ENCODE peak calls at places on chromosomes 11 and 22, in nine cellular contexts. G is A549, O is sigmoid colon, C is AG04449, I is cardiac fibroblast, F is HCT116, P is AG10803, Z is fibroblast of lung, Q is IMR-90. Y is an unnamed sample.

GRCh38 chr11:87219266-87219665 is 181.5 kb downstream of the TMEM135 start:
- DNase-seq in G (no peak), O (no peak), C (no peak), I (peak; percentile 10), F (no peak), P (no peak), Z (peak; percentile 15), Q (no peak), Y (no peak)

GRCh38 chr11:1152316-1153104 is 5.2 kb upstream of the MUC5AC start:
- DNase-seq in G (peak; percentile 88), O (no peak), C (no peak), I (peak; percentile 15), F (no peak), P (peak; percentile 11), Z (peak; percentile 72), Q (peak; percentile 78), Y (no peak)

GRCh38 chr22:45280583-45280972 is 4.2 kb upstream of the UPK3A start:
- DNase-seq in G (no peak), O (no peak), C (no peak), I (no peak), F (no peak), P (no peak), Z (no peak), Q (no peak), Y (no peak)

GRCh38 chr22:19062909-19063308 is 59.3 kb downstream of the DGCR2 start:
- DNase-seq in G (no peak), O (peak; percentile 34), C (no peak), I (no peak), F (no peak), P (no peak), Z (no peak), Q (no peak), Y (no peak)

GRCh38 chr11:117072517-117073218 is 25.6 kb downstream of the SIK3 start:
- DNase-seq in G (peak; percentile 87), O (no peak), C (peak; percentile 56), I (peak; percentile 81), F (peak; percentile 91), P (peak; percentile 90), Z (peak; percentile 96), Q (peak; percentile 96), Y (peak; percentile 77)

GRCh38 chr11:25925359-25925758 is 406.6 kb upstream of the ANO3 start:
- DNase-seq in G (no peak), O (no peak), C (no peak), I (no peak), F (no peak), P (no peak), Z (no peak), Q (no peak), Y (no peak)

GRCh38 chr11:68569357-68569756 is 108.8 kb downstream of the PPP6R3 start:
- DNase-seq in G (no peak), O (no peak), C (no peak), I (no peak), F (no peak), P (no peak), Z (peak; percentile 22), Q (no peak), Y (no peak)

GRCh38 chr11:8373519-8374432 is 110.1 kb upstream of the LMO1 start:
- DNase-seq in G (no peak), O (peak; percentile 24), C (no peak), I (no peak), F (no peak), P (no peak), Z (no peak), Q (no peak), Y (no peak)

GRCh38 chr11:103091441-103091809 is 535 bp downstream of the DCUN1D5 start:
- DNase-seq in G (peak; percentile 33), O (peak; percentile 74), C (no peak), I (peak; percentile 52), F (no peak), P (no peak), Z (peak; percentile 53), Q (peak; percentile 41), Y (no peak)

GRCh38 chr22:25081409-25081824 is 118.2 kb upstream of the CRYBB3 start:
- DNase-seq in G (peak; percentile 29), O (no peak), C (no peak), I (peak; percentile 47), F (peak; percentile 15), P (no peak), Z (no peak), Q (peak; percentile 4), Y (no peak)

GRCh38 chr11:34208266-34209135 is 103.1 kb downstream of the NAT10 start:
- DNase-seq in G (peak; percentile 50), O (no peak), C (no peak), I (peak; percentile 32), F (no peak), P (no peak), Z (peak; percentile 56), Q (peak; percentile 39), Y (no peak)

GRCh38 chr22:37549704-37550059 is 10.6 kb upstream of the CDC42EP1 start:
- DNase-seq in G (no peak), O (no peak), C (no peak), I (peak; percentile 88), F (no peak), P (peak; percentile 72), Z (peak; percentile 74), Q (peak; percentile 50), Y (no peak)
- TF ChIP-seq CTCF in G (no peak), O (no peak), C (peak; percentile 52), I (peak; percentile 25), F (no peak), P (peak; percentile 54), Z (peak; percentile 41), Q (peak; percentile 48), Y (peak; percentile 2)

DNA sequence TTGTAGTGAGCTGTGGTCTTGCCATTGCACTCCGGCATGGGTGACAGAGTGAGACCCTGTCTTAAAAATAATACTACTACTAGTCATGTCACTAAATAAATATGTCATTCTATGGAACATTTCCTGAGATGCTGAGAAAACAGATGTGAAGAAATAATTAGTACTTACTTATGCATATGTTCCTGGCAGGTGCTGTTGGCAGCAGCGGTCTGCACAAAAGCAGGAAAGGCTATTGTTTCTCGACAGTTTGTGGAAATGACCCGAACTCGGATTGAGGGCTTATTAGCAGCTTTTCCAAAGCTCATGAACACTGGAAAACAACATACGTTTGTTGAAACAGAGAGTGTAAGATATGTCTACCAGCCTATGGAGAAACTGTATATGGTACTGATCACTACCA is 8.8 kb downstream of the ARCN1 start:
- DNase-seq in G (no peak), O (no peak), C (no peak), I (no peak), F (no peak), P (no peak), Z (no peak), Q (no peak), Y (no peak)
- H3K4me3 ChIP-seq in G (no peak overlapping the region), O (no peak overlapping the region), C (no peak overlapping the region), I (no peak overlapping the region), F (no peak overlapping the region), P (no peak overlapping the region), Z (no peak overlapping the region), Q (no peak overlapping the region), Y (no peak overlapping the region)

GRCh38 chr11:29334781-29335140 is 682.1 kb downstream of the KCNA4 start:
- DNase-seq in G (no peak), O (no peak), C (no peak), I (no peak), F (no peak), P (peak; percentile 65), Z (no peak), Q (peak; percentile 37), Y (no peak)

GRCh38 chr11:29336727-29337212 is 680.1 kb downstream of the KCNA4 start:
- DNase-seq in G (no peak), O (no peak), C (no peak), I (peak; percentile 50), F (no peak), P (peak; percentile 77), Z (peak; percentile 89), Q (peak; percentile 83), Y (no peak)

GRCh38 chr11:29328961-29329441 is 687.8 kb downstream of the KCNA4 start:
- DNase-seq in G (peak; percentile 84), O (no peak), C (no peak), I (peak; percentile 81), F (peak; percentile 62), P (peak; percentile 77), Z (peak; percentile 87), Q (peak; percentile 95), Y (peak; percentile 43)

GRCh38 chr11:29333993-29334780 is 682.6 kb downstream of the KCNA4 start:
- DNase-seq in G (peak; percentile 74), O (no peak), C (no peak), I (peak; percentile 72), F (peak; percentile 29), P (peak; percentile 74), Z (peak; percentile 74), Q (peak; percentile 88), Y (peak; percentile 26)
- TF ChIP-seq CTCF in G (peak; percentile 79), O (peak; percentile 36), C (peak; percentile 35), I (peak; percentile 48), F (peak; percentile 60), P (peak; percentile 59), Z (peak; percentile 37), Q (peak; percentile 76), Y (peak; percentile 36)

GRCh38 chr11:66368484-66368883 is 3.1 kb downstream of the SLC29A2 start:
- DNase-seq in G (no peak), O (no peak), C (no peak), I (no peak), F (no peak), P (no peak), Z (no peak), Q (no peak), Y (no peak)

GRCh38 chr11:66373261-66373660 is 1.7 kb upstream of the SLC29A2 start:
- DNase-seq in G (no peak), O (no peak), C (no peak), I (no peak), F (no peak), P (no peak), Z (no peak), Q (no peak), Y (no peak)

GRCh38 chr11:66369073-66369894 is 2.3 kb downstream of the SLC29A2 start:
- DNase-seq in G (no peak), O (no peak), C (no peak), I (no peak), F (no peak), P (no peak), Z (no peak), Q (no peak), Y (no peak)

GRCh38 chr11:66367561-66368312 is 3.8 kb downstream of the SLC29A2 start:
- DNase-seq in G (no peak), O (no peak), C (no peak), I (no peak), F (no peak), P (no peak), Z (no peak), Q (no peak), Y (no peak)

GRCh38 chr11:66371627-66372415 is at the start of gene SLC29A2:
- DNase-seq in G (peak; percentile 68), O (no peak), C (no peak), I (no peak), F (peak; percentile 82), P (no peak), Z (no peak), Q (no peak), Y (no peak)
- H3K4me3 ChIP-seq in G (peak within 1 kb of the TSS; percentile 98), O (peak within 1 kb of the TSS; percentile 52), C (peak within 1 kb of the TSS; percentile 61), I (peak within 1 kb of the TSS; percentile 51), F (peak within 1 kb of the TSS; percentile 88), P (peak within 1 kb of the TSS; percentile 51), Z (peak within 1 kb of the TSS; percentile 58), Q (peak within 1 kb of the TSS; percentile 61), Y (peak within 1 kb of the TSS; percentile 63)

GRCh38 chr11:63671322-63672155 is at the start of gene ATL3:
- DNase-seq in G (peak; percentile 99), O (peak; percentile 99), C (peak; percentile 53), I (peak; percentile 97), F (peak; percentile 93), P (peak; percentile 91), Z (peak; percentile 95), Q (peak; percentile 93), Y (peak; percentile 87)
- TF ChIP-seq CTCF in G (no peak), O (no peak), C (peak; percentile 10), I (no peak), F (no peak), P (no peak), Z (no peak), Q (peak; percentile 33), Y (no peak)